ENCODE peak calls at places on chromosome 11, in five cellular contexts. F is heart left ventricle, W is brain microvascular endothelial cell, L is cardiac fibroblast, T is tibial nerve. V is an unnamed sample.

GRCh38 chr11:33147559-33147958 is 13.7 kb downstream of the CSTF3 start:
- DNase-seq in T (no peak), L (peak), W (peak), F (no peak), V (no peak)

GRCh38 chr11:36131719-36132349 is 157.4 kb downstream of the COMMD9 start:
- DNase-seq in F (peak), T (peak), L (peak), W (peak), V (peak)

GRCh38 chr11:103699216-103699615 is 337.2 kb upstream of the DDI1 start:
- DNase-seq in T (no peak), W (no peak), L (no peak), F (no peak), V (no peak)

GRCh38 chr11:134592391-134592990 is 180.4 kb upstream of the B3GAT1 start:
- DNase-seq in W (peak), T (no peak), F (no peak), L (no peak), V (peak)

GRCh38 chr11:88105952-88106351 is 69.3 kb downstream of the RAB38 start:
- DNase-seq in L (no peak), F (no peak), W (no peak), T (no peak), V (no peak)

GRCh38 chr11:3344775-3345174 is 34.2 kb downstream of the ZNF195 start:
- DNase-seq in F (no peak), W (no peak), L (no peak), T (no peak), V (no peak)

GRCh38 chr11:125941606-125942275 is 4.1 kb upstream of the VSIG10L2 start:
- DNase-seq in L (peak), W (no peak), F (peak), T (no peak), V (peak)

GRCh38 chr11:79393362-79394043 is 47.3 kb downstream of the TENM4 start:
- DNase-seq in F (no peak), T (no peak), W (no peak), L (no peak), V (no peak)

GRCh38 chr11:21552910-21553309 is 640.0 kb upstream of the ANO5 start:
- DNase-seq in F (no peak), L (no peak), W (no peak), T (no peak), V (no peak)

GRCh38 chr11:118673361-118674093 is 5.9 kb downstream of the TREH start:
- DNase-seq in W (no peak), T (no peak), F (no peak), L (no peak), V (no peak)

GRCh38 chr11:134611537-134611936 is 199.5 kb upstream of the B3GAT1 start:
- DNase-seq in T (no peak), W (no peak), L (no peak), F (no peak), V (no peak)

GRCh38 chr11:128704517-128704916 is 10.6 kb downstream of the FLI1 start:
- DNase-seq in F (no peak), W (no peak), T (no peak), L (no peak), V (no peak)

GRCh38 chr11:125264091-125265022 is 99.8 kb downstream of the PKNOX2 start:
- DNase-seq in L (no peak), W (no peak), F (no peak), T (no peak), V (no peak)

GRCh38 chr11:1501421-1502167 is 15.0 kb upstream of the MOB2 start:
- DNase-seq in F (peak), W (no peak), L (no peak), T (no peak), V (no peak)

GRCh38 chr11:102318469-102318868 is 1.2 kb downstream of the BIRC3 start:
- DNase-seq in T (no peak), L (no peak), W (no peak), F (no peak), V (no peak)

GRCh38 chr11:78208257-78209165 is 19.8 kb downstream of the USP35 start:
- DNase-seq in F (no peak), L (peak), W (no peak), T (no peak), V (peak)

GRCh38 chr11:115078461-115079438 is 400.4 kb downstream of the NXPE2 start:
- DNase-seq in F (no peak), W (no peak), T (no peak), L (no peak), V (no peak)

GRCh38 chr11:132704796-132705375 is 827.4 kb downstream of the OPCML start:
- DNase-seq in W (no peak), L (no peak), F (no peak), T (no peak), V (no peak)

GRCh38 chr11:26703792-26704191 is 18.1 kb downstream of the SLC5A12 start:
- DNase-seq in L (no peak), T (no peak), F (no peak), W (no peak), V (no peak)

GRCh38 chr11:127470485-127470884 is 469.9 kb upstream of the KIRREL3 start:
- DNase-seq in F (no peak), W (no peak), T (no peak), L (peak), V (no peak)

GRCh38 chr11:44949160-44950035 is 1.3 kb downstream of the TP53I11 start:
- DNase-seq in L (peak), T (no peak), W (peak), F (no peak), V (peak)

GRCh38 chr11:66059966-66060680 is 8.0 kb downstream of the SF3B2 start:
- DNase-seq in L (no peak), F (no peak), W (no peak), T (no peak), V (no peak)

GRCh38 chr11:5591613-5592012 is 4.8 kb upstream of the TRIM6 start:
- DNase-seq in L (no peak), F (no peak), W (no peak), T (no peak), V (no peak)

GRCh38 chr11:70527046-70527395 is 128.7 kb downstream of the CTTN start:
- DNase-seq in L (no peak), F (peak), T (no peak), W (no peak), V (no peak)

GRCh38 chr11:7677801-7678201 is 4.5 kb upstream of the CYB5R2 start:
- DNase-seq in T (no peak), W (no peak), F (no peak), L (no peak), V (no peak)

DNA sequence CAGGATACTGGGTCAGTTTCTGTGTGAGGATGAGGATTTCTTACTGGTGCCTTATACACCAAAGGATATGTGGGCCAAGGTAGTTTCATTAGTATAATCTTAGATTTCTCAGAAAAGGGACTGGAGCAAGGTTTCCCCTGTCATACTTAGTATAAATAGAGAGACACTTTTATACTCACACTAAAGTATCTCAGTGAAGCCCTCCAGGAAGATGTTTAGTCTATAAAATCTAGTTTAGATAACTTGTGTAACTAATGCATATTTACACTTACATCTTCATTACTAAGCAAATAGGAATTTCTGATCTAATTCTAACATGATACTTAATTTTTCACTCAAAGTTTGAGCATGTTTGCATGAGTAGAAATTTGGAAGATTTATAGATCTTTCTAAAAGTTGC is 11.1 kb downstream of the EMSY start:
- DNase-seq in W (no peak), F (no peak), L (no peak), T (no peak), V (no peak)
- H3K4me3 ChIP-seq in W (no peak), F (no peak), L (no peak), T (no peak), V (no peak)

DNA sequence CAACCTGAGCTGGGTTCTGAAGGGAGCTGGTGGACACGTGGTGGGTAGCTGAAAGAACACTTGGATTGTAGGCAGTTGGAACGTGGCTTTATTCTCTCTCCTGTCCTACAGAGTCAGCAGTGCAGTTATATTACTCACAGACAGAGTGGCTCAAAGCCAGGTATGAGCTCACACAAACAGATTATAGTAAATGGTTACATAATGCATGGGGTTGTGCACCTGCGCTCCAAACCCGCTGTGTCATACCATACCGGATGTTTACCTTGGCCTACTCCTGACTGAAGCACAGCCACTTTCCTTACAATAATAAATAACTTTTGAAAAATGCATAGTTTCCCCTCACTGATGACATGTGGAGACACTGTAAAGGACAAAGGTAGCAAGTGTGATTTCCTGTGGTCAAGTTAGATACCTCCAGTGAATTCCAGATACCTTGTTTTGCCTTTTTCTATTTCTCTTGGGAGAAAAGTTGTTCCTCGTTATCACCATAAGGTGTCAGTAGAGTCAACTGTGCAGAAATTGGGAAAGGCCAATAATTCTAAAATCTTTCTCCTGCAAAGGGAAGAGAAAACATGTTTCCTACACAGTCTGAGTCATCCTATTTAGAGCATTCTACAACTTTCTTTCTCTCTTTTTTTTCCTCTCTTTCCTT is 13.5 kb downstream of the MS4A6A start:
- DNase-seq in F (no peak), L (peak), T (no peak), W (peak), V (peak)
- TF ChIP-seq CTCF in F (peak), L (peak), T (peak), W (peak), V (peak)

DNA sequence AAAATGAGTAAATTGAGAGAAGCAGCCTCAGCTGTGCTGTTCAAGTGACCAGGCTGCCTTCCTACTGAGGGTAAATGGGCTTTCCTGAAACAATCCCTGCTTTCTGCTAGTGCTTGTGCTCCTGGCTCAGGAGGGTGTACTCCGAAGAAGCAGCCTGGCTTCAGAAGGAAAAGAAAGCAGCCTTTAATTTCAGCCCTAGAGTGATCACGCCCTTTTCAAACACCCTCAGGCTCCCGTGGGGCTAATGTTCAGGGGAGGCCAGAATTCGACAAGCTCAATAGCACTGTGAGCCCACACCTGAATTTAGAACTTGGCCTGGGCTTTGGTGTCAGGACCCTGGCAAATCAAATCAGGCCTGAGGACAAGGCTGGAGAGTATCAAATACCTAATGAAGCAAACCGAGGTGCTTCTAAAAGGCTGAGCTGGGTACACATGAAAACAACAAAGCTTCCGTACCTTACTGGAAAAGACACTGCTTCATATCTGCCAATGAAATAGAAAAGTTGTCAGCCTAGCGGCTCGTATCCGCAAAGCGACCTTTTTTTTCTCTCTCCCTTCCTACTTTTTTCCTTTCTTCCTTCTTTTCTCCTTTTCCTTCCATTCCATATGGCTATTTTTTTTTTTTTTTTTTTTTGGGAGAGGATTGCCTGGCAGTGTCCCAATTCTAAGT is 387.8 kb downstream of the SOX6 start:
- DNase-seq in L (peak), F (no peak), W (no peak), T (peak), V (peak)
- H3K4me3 ChIP-seq in L (no peak), F (no peak), W (no peak), T (no peak), V (no peak)

GRCh38 chr11:68121067-68121899 is at the start of gene CHKA:
- DNase-seq in L (peak), T (peak), F (peak), W (peak), V (peak)
- TF ChIP-seq CTCF in L (no peak), T (no peak), F (peak), W (no peak), V (no peak)

GRCh38 chr11:11083441-11083840 is 225.6 kb upstream of the ZBED5 start:
- DNase-seq in F (no peak), T (no peak), W (no peak), L (no peak), V (no peak)

GRCh38 chr11:11082651-11083050 is 224.8 kb upstream of the ZBED5 start:
- DNase-seq in T (no peak), F (no peak), W (no peak), L (no peak), V (no peak)

GRCh38 chr11:11084337-11084736 is 226.5 kb upstream of the ZBED5 start:
- DNase-seq in F (no peak), T (no peak), W (no peak), L (no peak), V (no peak)

GRCh38 chr11:11081273-11081672 is 223.4 kb upstream of the ZBED5 start:
- DNase-seq in T (no peak), F (no peak), L (no peak), W (no peak), V (no peak)

GRCh38 chr11:11081786-11082185 is 223.9 kb upstream of the ZBED5 start:
- DNase-seq in F (no peak), W (no peak), T (no peak), L (no peak), V (no peak)
- H3K4me3 ChIP-seq in F (no peak), W (no peak), T (no peak), L (no peak), V (no peak)

GRCh38 chr11:64918056-64918455 is 1.0 kb upstream of the ATG2A start:
- DNase-seq in F (no peak), T (no peak), L (peak), W (peak), V (peak)
- TF ChIP-seq CTCF in F (no peak), T (peak), L (peak), W (peak), V (peak)

GRCh38 chr11:68751331-68751856 is at the start of gene TESMIN:
- DNase-seq in F (peak), W (peak), T (peak), L (peak), V (peak)

GRCh38 chr11:68749061-68749491 is 2.2 kb downstream of the TESMIN start:
- DNase-seq in T (no peak), L (no peak), F (no peak), W (peak), V (no peak)

GRCh38 chr11:68749501-68750196 is 1.7 kb downstream of the TESMIN start:
- DNase-seq in W (no peak), F (no peak), T (no peak), L (peak), V (peak)

GRCh38 chr11:68750988-68751325 is 363 bp downstream of the TESMIN start:
- DNase-seq in L (no peak), W (no peak), T (no peak), F (no peak), V (no peak)

DNA sequence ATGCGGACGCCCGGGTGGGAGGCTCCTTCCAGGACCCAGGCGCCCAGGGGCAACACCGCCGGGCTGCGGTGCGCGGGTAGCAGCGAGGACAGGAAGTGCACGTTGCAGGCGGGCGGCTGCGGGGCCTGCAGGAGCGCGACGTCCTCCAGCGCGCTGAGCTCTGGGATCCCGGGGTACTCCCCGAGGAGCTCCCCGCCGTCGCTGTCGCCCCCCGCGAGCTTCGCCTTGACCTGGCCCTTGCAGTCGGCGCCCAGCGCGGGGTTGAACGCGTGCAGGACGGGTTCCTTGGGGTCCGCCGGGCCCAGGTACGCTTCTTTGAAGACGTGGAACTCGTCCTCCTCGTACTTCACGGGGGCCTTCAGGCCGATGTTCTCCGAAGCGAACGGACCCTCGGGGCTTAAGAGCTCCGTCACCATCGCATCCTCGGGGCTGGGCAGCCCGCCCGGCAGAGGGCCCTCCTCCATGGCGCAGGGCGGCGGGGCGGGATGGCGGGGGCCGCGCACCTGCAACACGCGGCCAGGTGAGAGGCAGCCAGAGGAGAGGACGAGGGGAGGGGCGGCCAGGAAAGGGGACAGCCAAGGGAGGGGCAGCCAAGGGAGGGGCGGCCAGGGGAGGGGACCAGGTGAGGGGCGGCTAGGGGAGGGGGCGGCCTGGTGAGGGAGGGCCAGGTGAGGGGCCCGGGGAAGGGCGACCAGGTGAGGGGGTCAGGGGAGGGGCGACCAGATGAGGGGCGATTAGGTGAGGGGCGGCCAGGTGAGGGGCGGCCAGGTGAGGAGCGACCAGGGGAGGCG is 928 bp downstream of the TESMIN start:
- DNase-seq in L (no peak), W (no peak), T (no peak), F (no peak), V (no peak)
- H3K4me3 ChIP-seq in L (no peak), W (no peak), T (peak), F (no peak), V (no peak)

GRCh38 chr11:19802773-19803293 is 90.2 kb downstream of the NAV2 start:
- DNase-seq in L (no peak), F (no peak), W (no peak), T (no peak), V (no peak)

GRCh38 chr11:19803506-19803998 is 90.9 kb downstream of the NAV2 start:
- DNase-seq in W (no peak), F (no peak), T (no peak), L (no peak), V (no peak)

GRCh38 chr11:19795082-19795481 is 82.4 kb downstream of the NAV2 start:
- DNase-seq in W (no peak), T (no peak), L (no peak), F (no peak), V (no peak)

GRCh38 chr11:19800714-19801519 is 88.3 kb downstream of the NAV2 start:
- DNase-seq in L (no peak), T (no peak), F (no peak), W (no peak), V (no peak)

DNA sequence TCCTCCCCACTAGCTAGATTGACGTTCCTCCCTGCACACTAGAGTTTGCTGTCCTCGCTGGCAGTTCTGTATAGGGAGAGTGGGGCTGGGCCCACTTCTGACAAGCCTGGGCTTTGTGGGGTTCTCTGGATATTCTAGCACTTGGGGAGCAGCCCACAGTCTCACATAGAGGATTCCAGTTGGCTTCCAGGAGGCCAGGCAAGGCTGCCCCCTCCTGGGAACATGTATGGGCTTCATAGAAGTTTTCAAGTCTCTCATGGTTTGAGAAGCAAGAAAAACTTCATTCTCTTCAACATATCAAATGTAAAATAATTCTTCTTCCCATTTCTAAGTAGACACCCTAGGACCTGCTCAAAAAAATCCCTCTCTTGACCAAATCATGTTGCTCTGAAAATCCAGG is 87.5 kb downstream of the NAV2 start:
- DNase-seq in L (peak), T (no peak), F (no peak), W (no peak), V (no peak)
- TF ChIP-seq CTCF in L (peak), T (no peak), F (peak), W (peak), V (peak)

DNA sequence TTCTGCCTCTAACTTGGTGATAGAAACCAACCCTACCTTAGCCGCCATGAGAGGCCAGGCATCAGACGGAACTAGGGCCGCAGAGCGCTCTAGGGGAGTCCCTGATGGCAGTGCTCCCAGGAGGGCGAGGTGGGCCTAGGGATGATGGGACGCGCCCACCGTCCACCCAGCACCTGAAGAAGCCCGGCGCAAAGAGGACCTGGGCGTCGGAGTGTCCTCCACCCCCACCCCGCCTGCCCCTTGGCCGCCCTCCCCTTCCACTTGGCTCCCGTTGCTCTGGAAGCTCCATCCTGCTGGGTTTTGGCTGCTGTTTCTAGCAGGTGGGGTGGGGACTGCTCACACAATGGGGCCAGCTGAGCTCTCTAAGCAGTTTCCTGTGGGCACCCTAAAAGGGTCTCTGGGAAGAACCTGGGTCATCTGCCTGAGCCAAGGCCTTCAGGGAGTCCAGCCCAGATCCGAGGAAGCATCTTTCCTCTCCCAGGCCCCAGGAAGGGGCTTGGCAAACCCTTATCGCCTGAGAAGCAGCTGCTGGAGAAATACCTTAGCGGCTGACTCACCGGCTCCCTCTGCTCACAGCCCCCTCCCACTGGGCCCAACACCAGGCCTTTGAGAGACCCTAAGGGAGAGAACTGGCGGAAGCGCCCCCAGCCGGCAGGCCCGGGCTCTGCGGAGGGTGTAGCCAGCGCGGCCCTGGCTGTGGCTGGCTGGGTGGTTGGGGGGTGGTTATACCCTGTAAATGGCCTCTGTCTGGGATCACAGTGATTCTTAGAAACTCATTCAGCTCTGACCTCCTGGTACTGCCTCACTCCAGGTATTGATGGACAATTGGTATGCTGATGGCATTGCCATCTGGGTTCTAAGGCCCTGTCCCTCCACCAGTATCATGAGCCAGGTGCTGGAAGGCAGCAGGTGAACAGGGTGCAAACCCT is 19.3 kb downstream of the CREB3L1 start:
- DNase-seq in T (no peak), L (peak), F (peak), W (peak), V (peak)
- H3K4me3 ChIP-seq in T (no peak), L (peak), F (peak), W (no peak), V (peak)

V was measured in fibroblast of pulmonary artery.